ENCODE peak calls at places on chromosomes 2 and 18, in five cellular contexts. One of them, this sample, is unnamed.

GRCh38 chr2:239006886-239007285 is 159.0 kb downstream of the TWIST2 start:
- DNase-seq in GM23248: peak
- DNase-seq in hepatocyte: peak
- DNase-seq in PC-9: peak
- DNase-seq in H9: no peak
- DNase-seq in this sample: no peak

GRCh38 chr18:10057401-10057800 is 143.6 kb downstream of the VAPA start:
- DNase-seq in PC-9: no peak
- DNase-seq in GM23248: no peak
- DNase-seq in H9: no peak
- DNase-seq in hepatocyte: no peak
- DNase-seq in this sample: no peak

GRCh38 chr2:62687644-62688043 is 17.9 kb upstream of the EHBP1 start:
- DNase-seq in H9: no peak
- DNase-seq in PC-9: no peak
- DNase-seq in GM23248: peak
- DNase-seq in hepatocyte: no peak
- DNase-seq in this sample: no peak

GRCh38 chr18:6207119-6207518 is 207.6 kb downstream of the L3MBTL4 start:
- DNase-seq in PC-9: no peak
- DNase-seq in hepatocyte: peak
- DNase-seq in GM23248: no peak
- DNase-seq in H9: no peak
- DNase-seq in this sample: no peak

GRCh38 chr18:12027046-12027445 is 45.7 kb downstream of the IMPA2 start:
- DNase-seq in GM23248: no peak
- DNase-seq in hepatocyte: no peak
- DNase-seq in PC-9: no peak
- DNase-seq in H9: no peak
- DNase-seq in this sample: no peak

GRCh38 chr2:106138904-106139574 is 55.1 kb downstream of the UXS1 start:
- DNase-seq in PC-9: no peak
- DNase-seq in GM23248: no peak
- DNase-seq in H9: no peak
- DNase-seq in hepatocyte: no peak
- DNase-seq in this sample: no peak

GRCh38 chr2:19711470-19712372 is 190.1 kb downstream of the TTC32 start:
- DNase-seq in hepatocyte: peak
- DNase-seq in GM23248: peak
- DNase-seq in PC-9: peak
- DNase-seq in H9: peak
- DNase-seq in this sample: no peak

GRCh38 chr2:33240178-33240577 is 236.3 kb upstream of the RASGRP3 start:
- DNase-seq in H9: no peak
- DNase-seq in hepatocyte: peak
- DNase-seq in PC-9: no peak
- DNase-seq in GM23248: no peak
- DNase-seq in this sample: no peak

GRCh38 chr2:127579231-127579630 is 43.7 kb downstream of the MYO7B start:
- DNase-seq in PC-9: no peak
- DNase-seq in hepatocyte: no peak
- DNase-seq in GM23248: no peak
- DNase-seq in H9: no peak
- DNase-seq in this sample: no peak

GRCh38 chr2:144402282-144402681 is 117.6 kb downstream of the ZEB2 start:
- DNase-seq in H9: no peak
- DNase-seq in GM23248: no peak
- DNase-seq in PC-9: no peak
- DNase-seq in hepatocyte: no peak
- DNase-seq in this sample: no peak

GRCh38 chr2:25672500-25673169 is 742 bp downstream of the DTNB start:
- DNase-seq in H9: peak
- DNase-seq in hepatocyte: peak
- DNase-seq in PC-9: peak
- DNase-seq in GM23248: peak
- DNase-seq in this sample: peak

GRCh38 chr2:15646661-15647060 is 55.0 kb downstream of the DDX1 start:
- DNase-seq in hepatocyte: no peak
- DNase-seq in PC-9: no peak
- DNase-seq in GM23248: no peak
- DNase-seq in H9: no peak
- DNase-seq in this sample: no peak

GRCh38 chr18:37578886-37579513 is 13.4 kb upstream of the CELF4 start:
- DNase-seq in hepatocyte: peak
- DNase-seq in PC-9: no peak
- DNase-seq in GM23248: peak
- DNase-seq in H9: no peak
- DNase-seq in this sample: peak

GRCh38 chr2:187658952-187659525 is 104.8 kb upstream of the TFPI start:
- DNase-seq in GM23248: peak
- DNase-seq in H9: peak
- DNase-seq in hepatocyte: peak
- DNase-seq in PC-9: no peak
- DNase-seq in this sample: no peak

GRCh38 chr2:64905338-64906024 is 83.7 kb upstream of the SLC1A4 start:
- DNase-seq in GM23248: peak
- DNase-seq in H9: no peak
- DNase-seq in PC-9: peak
- DNase-seq in hepatocyte: no peak
- DNase-seq in this sample: no peak

GRCh38 chr2:178473931-178474330 is 4.5 kb downstream of the FKBP7 start:
- DNase-seq in GM23248: peak
- DNase-seq in H9: no peak
- DNase-seq in hepatocyte: no peak
- DNase-seq in PC-9: no peak
- DNase-seq in this sample: no peak

GRCh38 chr2:237702439-237703397 is 75.3 kb downstream of the LRRFIP1 start:
- DNase-seq in PC-9: peak
- DNase-seq in GM23248: peak
- DNase-seq in hepatocyte: peak
- DNase-seq in H9: peak
- DNase-seq in this sample: no peak

GRCh38 chr18:61127714-61128485 is 205.3 kb upstream of the CDH20 start:
- DNase-seq in H9: peak
- DNase-seq in PC-9: no peak
- DNase-seq in GM23248: no peak
- DNase-seq in hepatocyte: no peak
- DNase-seq in this sample: no peak

GRCh38 chr2:173149491-173149890 is 73.8 kb downstream of the MAP3K20 start:
- DNase-seq in GM23248: no peak
- DNase-seq in PC-9: no peak
- DNase-seq in H9: no peak
- DNase-seq in hepatocyte: no peak
- DNase-seq in this sample: no peak

GRCh38 chr2:155913356-155913755 is 419.2 kb downstream of the NR4A2 start:
- DNase-seq in hepatocyte: no peak
- DNase-seq in GM23248: peak
- DNase-seq in H9: no peak
- DNase-seq in PC-9: no peak
- DNase-seq in this sample: no peak

GRCh38 chr2:1494906-1495305 is 81.6 kb downstream of the TPO start:
- DNase-seq in PC-9: no peak
- DNase-seq in H9: no peak
- DNase-seq in GM23248: no peak
- DNase-seq in hepatocyte: no peak
- DNase-seq in this sample: no peak

GRCh38 chr2:217800433-217801114 is 202.2 kb downstream of the TNS1 start:
- DNase-seq in H9: peak
- DNase-seq in hepatocyte: no peak
- DNase-seq in PC-9: no peak
- DNase-seq in GM23248: no peak
- DNase-seq in this sample: no peak

GRCh38 chr2:53945538-53945937 is 25.3 kb downstream of the PSME4 start:
- DNase-seq in hepatocyte: no peak
- DNase-seq in H9: no peak
- DNase-seq in GM23248: no peak
- DNase-seq in PC-9: no peak
- DNase-seq in this sample: no peak

GRCh38 chr2:31688282-31688681 is 107.5 kb upstream of the SRD5A2 start:
- DNase-seq in H9: no peak
- DNase-seq in GM23248: no peak
- DNase-seq in hepatocyte: no peak
- DNase-seq in PC-9: no peak
- DNase-seq in this sample: no peak

GRCh38 chr2:164103271-164103670 is 367.5 kb upstream of the FIGN start:
- DNase-seq in PC-9: no peak
- DNase-seq in H9: peak
- DNase-seq in GM23248: no peak
- DNase-seq in hepatocyte: no peak
- DNase-seq in this sample: no peak

GRCh38 chr2:168912466-168913170 is 11.5 kb downstream of the G6PC2 start:
- DNase-seq in PC-9: no peak
- DNase-seq in GM23248: peak
- DNase-seq in H9: peak
- DNase-seq in hepatocyte: peak
- DNase-seq in this sample: no peak

GRCh38 chr2:37670378-37671012 is 947 bp downstream of the CDC42EP3 start:
- DNase-seq in PC-9: no peak
- DNase-seq in GM23248: peak
- DNase-seq in H9: no peak
- DNase-seq in hepatocyte: peak
- DNase-seq in this sample: no peak
- H3K27ac ChIP-seq in PC-9: peak
- H3K27ac ChIP-seq in GM23248: peak
- H3K27ac ChIP-seq in H9: no peak
- H3K27ac ChIP-seq in hepatocyte: peak
- H3K27ac ChIP-seq in this sample: no peak

GRCh38 chr2:219497495-219498279 is 1.0 kb upstream of the GMPPA start:
- DNase-seq in GM23248: peak
- DNase-seq in hepatocyte: peak
- DNase-seq in PC-9: peak
- DNase-seq in H9: peak
- DNase-seq in this sample: no peak
- H3K27ac ChIP-seq in GM23248: peak
- H3K27ac ChIP-seq in hepatocyte: peak
- H3K27ac ChIP-seq in PC-9: peak
- H3K27ac ChIP-seq in H9: no peak
- H3K27ac ChIP-seq in this sample: peak

GRCh38 chr2:203739351-203739750 is 32.9 kb downstream of the CD28 start:
- DNase-seq in PC-9: no peak
- DNase-seq in H9: no peak
- DNase-seq in GM23248: no peak
- DNase-seq in hepatocyte: no peak
- DNase-seq in this sample: no peak

GRCh38 chr2:203744091-203744490 is 37.7 kb downstream of the CD28 start:
- DNase-seq in PC-9: no peak
- DNase-seq in GM23248: peak
- DNase-seq in hepatocyte: no peak
- DNase-seq in H9: no peak
- DNase-seq in this sample: no peak

GRCh38 chr2:203740741-203741363 is 34.4 kb downstream of the CD28 start:
- DNase-seq in GM23248: peak
- DNase-seq in H9: no peak
- DNase-seq in PC-9: no peak
- DNase-seq in hepatocyte: no peak
- DNase-seq in this sample: no peak

GRCh38 chr2:203743441-203743932 is 37.0 kb downstream of the CD28 start:
- DNase-seq in PC-9: no peak
- DNase-seq in hepatocyte: no peak
- DNase-seq in H9: no peak
- DNase-seq in GM23248: peak
- DNase-seq in this sample: no peak

GRCh38 chr2:203741566-203741965 is 35.1 kb downstream of the CD28 start:
- DNase-seq in hepatocyte: no peak
- DNase-seq in GM23248: no peak
- DNase-seq in PC-9: no peak
- DNase-seq in H9: no peak
- DNase-seq in this sample: no peak
- H3K27ac ChIP-seq in hepatocyte: no peak
- H3K27ac ChIP-seq in GM23248: peak
- H3K27ac ChIP-seq in PC-9: no peak
- H3K27ac ChIP-seq in H9: no peak
- H3K27ac ChIP-seq in this sample: no peak

GRCh38 chr18:8717011-8717770 is 11.8 kb downstream of the MTCL1 start:
- DNase-seq in PC-9: no peak
- DNase-seq in H9: peak
- DNase-seq in hepatocyte: no peak
- DNase-seq in GM23248: no peak
- DNase-seq in this sample: no peak
- H3K27ac ChIP-seq in PC-9: no peak
- H3K27ac ChIP-seq in H9: no peak
- H3K27ac ChIP-seq in hepatocyte: peak
- H3K27ac ChIP-seq in GM23248: no peak
- H3K27ac ChIP-seq in this sample: no peak

DNA sequence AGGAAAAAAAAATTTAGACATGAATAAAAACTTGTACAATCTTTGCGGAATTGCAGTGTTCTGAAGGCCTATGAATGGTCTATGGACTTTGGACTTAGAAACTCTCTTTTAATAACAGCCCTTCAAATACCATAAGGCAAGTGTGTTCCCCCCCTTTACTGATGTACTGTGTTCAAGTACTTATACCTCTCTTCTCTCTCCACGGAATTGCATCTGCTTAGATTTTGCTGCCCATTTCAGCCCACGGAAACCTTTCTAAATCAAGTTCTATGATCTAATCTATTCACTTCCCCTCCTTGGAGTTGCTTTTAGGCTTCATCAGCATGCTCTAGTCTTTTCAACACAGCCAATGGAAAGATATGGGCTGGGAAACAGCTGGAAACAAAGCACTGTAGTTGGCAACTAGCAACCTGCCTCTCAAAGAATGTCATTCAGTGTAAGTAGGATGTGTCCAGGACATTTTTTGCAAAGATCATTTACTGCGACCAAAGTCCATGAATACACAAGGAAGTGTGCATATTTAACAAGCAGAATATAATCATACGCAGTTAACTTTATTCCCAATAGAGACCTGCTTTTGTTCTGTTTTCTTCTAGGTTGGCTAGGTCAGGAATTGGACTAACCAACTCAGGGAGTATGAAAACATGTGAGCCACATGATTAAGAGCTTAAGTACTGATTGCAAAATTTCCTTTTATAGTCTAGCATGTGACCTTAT is 58.0 kb downstream of the SLC40A1 start:
- DNase-seq in GM23248: no peak
- DNase-seq in PC-9: no peak
- DNase-seq in H9: no peak
- DNase-seq in hepatocyte: peak
- DNase-seq in this sample: no peak
- H3K27ac ChIP-seq in GM23248: no peak
- H3K27ac ChIP-seq in PC-9: no peak
- H3K27ac ChIP-seq in H9: no peak
- H3K27ac ChIP-seq in hepatocyte: peak
- H3K27ac ChIP-seq in this sample: no peak

DNA sequence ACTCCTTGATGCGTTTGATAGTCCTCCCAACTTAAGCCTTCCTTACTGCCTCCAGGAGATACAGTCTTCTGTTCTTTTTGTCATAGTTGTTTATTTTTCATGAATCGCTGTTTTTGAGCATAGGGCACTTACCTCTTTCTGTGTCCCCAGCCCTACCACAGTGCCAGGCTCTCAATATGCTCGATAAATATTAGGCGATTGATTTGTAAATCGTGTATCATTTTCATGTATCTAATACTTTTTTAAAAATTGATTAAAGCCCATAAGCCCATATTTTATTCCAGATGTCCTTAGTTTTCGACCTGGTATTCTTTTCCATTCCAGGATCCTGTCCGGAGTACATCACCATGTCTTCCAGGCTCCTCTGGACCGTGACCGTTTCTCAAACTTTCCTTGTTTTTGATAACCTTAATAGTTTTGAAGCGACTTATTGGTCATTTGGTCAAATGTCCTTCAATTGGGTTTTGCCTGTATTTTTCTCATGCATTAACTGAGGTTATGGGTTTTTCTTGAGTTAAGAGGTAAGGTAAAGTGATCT is 444 bp upstream of the MMADHC start:
- DNase-seq in PC-9: no peak
- DNase-seq in hepatocyte: no peak
- DNase-seq in GM23248: peak
- DNase-seq in H9: no peak
- DNase-seq in this sample: no peak
- H3K27ac ChIP-seq in PC-9: no peak
- H3K27ac ChIP-seq in hepatocyte: peak
- H3K27ac ChIP-seq in GM23248: peak
- H3K27ac ChIP-seq in H9: no peak
- H3K27ac ChIP-seq in this sample: peak

This sample was measured in caudate nucleus.